ENCODE peak calls at places on chromosomes 16 and 17, in ten cellular contexts. One of them, this sample, is unnamed.

GRCh38 chr16:17768257-17768656 is 297.5 kb upstream of the XYLT1 start:
- DNase-seq in kidney epithelial cell: no peak
- DNase-seq in nucleus accumbens: no peak
- DNase-seq in activated naive CD4-positive, alpha-beta T cell: no peak
- DNase-seq in GM18507: no peak
- DNase-seq in GM12878: no peak
- DNase-seq in ACHN: no peak
- DNase-seq in SK-N-DZ: no peak
- DNase-seq in left cardiac atrium: no peak
- DNase-seq in A549: no peak
- DNase-seq in this sample: no peak

GRCh38 chr16:69741951-69742904 is 12.5 kb downstream of the NOB1 start:
- DNase-seq in kidney epithelial cell: no peak
- DNase-seq in nucleus accumbens: peak
- DNase-seq in activated naive CD4-positive, alpha-beta T cell: no peak
- DNase-seq in GM18507: no peak
- DNase-seq in GM12878: no peak
- DNase-seq in ACHN: peak
- DNase-seq in SK-N-DZ: no peak
- DNase-seq in left cardiac atrium: peak
- DNase-seq in A549: peak
- DNase-seq in this sample: no peak

GRCh38 chr17:64706224-64707076 is 44.3 kb upstream of the SMURF2 start:
- DNase-seq in kidney epithelial cell: no peak
- DNase-seq in nucleus accumbens: no peak
- DNase-seq in activated naive CD4-positive, alpha-beta T cell: no peak
- DNase-seq in GM18507: no peak
- DNase-seq in GM12878: no peak
- DNase-seq in ACHN: peak
- DNase-seq in SK-N-DZ: no peak
- DNase-seq in left cardiac atrium: peak
- DNase-seq in A549: peak
- DNase-seq in this sample: peak

GRCh38 chr17:65171753-65172152 is 34.6 kb downstream of the RGS9 start:
- DNase-seq in kidney epithelial cell: no peak
- DNase-seq in nucleus accumbens: no peak
- DNase-seq in activated naive CD4-positive, alpha-beta T cell: no peak
- DNase-seq in GM18507: no peak
- DNase-seq in GM12878: no peak
- DNase-seq in ACHN: no peak
- DNase-seq in SK-N-DZ: peak
- DNase-seq in left cardiac atrium: no peak
- DNase-seq in A549: no peak
- DNase-seq in this sample: no peak

GRCh38 chr16:87333101-87333500 is 15.9 kb upstream of the C16orf95 start:
- DNase-seq in kidney epithelial cell: no peak
- DNase-seq in nucleus accumbens: no peak
- DNase-seq in activated naive CD4-positive, alpha-beta T cell: no peak
- DNase-seq in GM18507: no peak
- DNase-seq in GM12878: no peak
- DNase-seq in ACHN: no peak
- DNase-seq in SK-N-DZ: no peak
- DNase-seq in left cardiac atrium: peak
- DNase-seq in A549: no peak
- DNase-seq in this sample: no peak

GRCh38 chr17:81941484-81942166 is 4.5 kb upstream of the PYCR1 start:
- DNase-seq in kidney epithelial cell: no peak
- DNase-seq in nucleus accumbens: no peak
- DNase-seq in activated naive CD4-positive, alpha-beta T cell: no peak
- DNase-seq in GM18507: no peak
- DNase-seq in GM12878: no peak
- DNase-seq in ACHN: no peak
- DNase-seq in SK-N-DZ: no peak
- DNase-seq in left cardiac atrium: no peak
- DNase-seq in A549: no peak
- DNase-seq in this sample: no peak

GRCh38 chr17:21242026-21242700 is 11.0 kb downstream of the NATD1 start:
- DNase-seq in kidney epithelial cell: no peak
- DNase-seq in nucleus accumbens: no peak
- DNase-seq in activated naive CD4-positive, alpha-beta T cell: no peak
- DNase-seq in GM18507: no peak
- DNase-seq in GM12878: no peak
- DNase-seq in ACHN: no peak
- DNase-seq in SK-N-DZ: no peak
- DNase-seq in left cardiac atrium: no peak
- DNase-seq in A549: no peak
- DNase-seq in this sample: no peak

GRCh38 chr16:68434654-68435210 is 13.6 kb downstream of the SMPD3 start:
- DNase-seq in kidney epithelial cell: no peak
- DNase-seq in nucleus accumbens: no peak
- DNase-seq in activated naive CD4-positive, alpha-beta T cell: no peak
- DNase-seq in GM18507: no peak
- DNase-seq in GM12878: no peak
- DNase-seq in ACHN: no peak
- DNase-seq in SK-N-DZ: no peak
- DNase-seq in left cardiac atrium: no peak
- DNase-seq in A549: no peak
- DNase-seq in this sample: no peak

GRCh38 chr16:52296070-52296469 is 250.9 kb downstream of the TOX3 start:
- DNase-seq in kidney epithelial cell: no peak
- DNase-seq in nucleus accumbens: no peak
- DNase-seq in activated naive CD4-positive, alpha-beta T cell: no peak
- DNase-seq in GM18507: no peak
- DNase-seq in GM12878: no peak
- DNase-seq in ACHN: no peak
- DNase-seq in SK-N-DZ: no peak
- DNase-seq in left cardiac atrium: no peak
- DNase-seq in A549: no peak
- DNase-seq in this sample: no peak

GRCh38 chr17:61488878-61489718 is 36.9 kb downstream of the TBX4 start:
- DNase-seq in kidney epithelial cell: no peak
- DNase-seq in nucleus accumbens: no peak
- DNase-seq in activated naive CD4-positive, alpha-beta T cell: no peak
- DNase-seq in GM18507: no peak
- DNase-seq in GM12878: no peak
- DNase-seq in ACHN: no peak
- DNase-seq in SK-N-DZ: no peak
- DNase-seq in left cardiac atrium: no peak
- DNase-seq in A549: peak
- DNase-seq in this sample: no peak

GRCh38 chr17:65022751-65023421 is 33.7 kb downstream of the GNA13 start:
- DNase-seq in kidney epithelial cell: peak
- DNase-seq in nucleus accumbens: no peak
- DNase-seq in activated naive CD4-positive, alpha-beta T cell: no peak
- DNase-seq in GM18507: peak
- DNase-seq in GM12878: peak
- DNase-seq in ACHN: peak
- DNase-seq in SK-N-DZ: no peak
- DNase-seq in left cardiac atrium: no peak
- DNase-seq in A549: no peak
- DNase-seq in this sample: peak

GRCh38 chr17:79075433-79075805 is 795 bp downstream of the ENGASE start:
- DNase-seq in kidney epithelial cell: no peak
- DNase-seq in nucleus accumbens: no peak
- DNase-seq in activated naive CD4-positive, alpha-beta T cell: no peak
- DNase-seq in GM18507: no peak
- DNase-seq in GM12878: no peak
- DNase-seq in ACHN: peak
- DNase-seq in SK-N-DZ: no peak
- DNase-seq in left cardiac atrium: no peak
- DNase-seq in A549: no peak
- DNase-seq in this sample: no peak

GRCh38 chr17:67412057-67412456 is 35.0 kb downstream of the PITPNC1 start:
- DNase-seq in kidney epithelial cell: no peak
- DNase-seq in nucleus accumbens: no peak
- DNase-seq in activated naive CD4-positive, alpha-beta T cell: no peak
- DNase-seq in GM18507: no peak
- DNase-seq in GM12878: no peak
- DNase-seq in ACHN: no peak
- DNase-seq in SK-N-DZ: no peak
- DNase-seq in left cardiac atrium: no peak
- DNase-seq in A549: peak
- DNase-seq in this sample: no peak

GRCh38 chr16:86142801-86143236 is 243.9 kb downstream of the IRF8 start:
- DNase-seq in kidney epithelial cell: no peak
- DNase-seq in nucleus accumbens: no peak
- DNase-seq in activated naive CD4-positive, alpha-beta T cell: no peak
- DNase-seq in GM18507: no peak
- DNase-seq in GM12878: peak
- DNase-seq in ACHN: no peak
- DNase-seq in SK-N-DZ: no peak
- DNase-seq in left cardiac atrium: no peak
- DNase-seq in A549: no peak
- DNase-seq in this sample: peak

GRCh38 chr16:71585318-71585703 is 8.4 kb upstream of the TAT start:
- DNase-seq in kidney epithelial cell: no peak
- DNase-seq in nucleus accumbens: no peak
- DNase-seq in activated naive CD4-positive, alpha-beta T cell: no peak
- DNase-seq in GM18507: no peak
- DNase-seq in GM12878: no peak
- DNase-seq in ACHN: no peak
- DNase-seq in SK-N-DZ: no peak
- DNase-seq in left cardiac atrium: no peak
- DNase-seq in A549: peak
- DNase-seq in this sample: no peak

GRCh38 chr16:83842755-83843507 is 35.2 kb downstream of the HSBP1 start:
- DNase-seq in kidney epithelial cell: no peak
- DNase-seq in nucleus accumbens: no peak
- DNase-seq in activated naive CD4-positive, alpha-beta T cell: no peak
- DNase-seq in GM18507: no peak
- DNase-seq in GM12878: no peak
- DNase-seq in ACHN: no peak
- DNase-seq in SK-N-DZ: no peak
- DNase-seq in left cardiac atrium: no peak
- DNase-seq in A549: no peak
- DNase-seq in this sample: no peak

GRCh38 chr17:18258356-18259038 is at the start of gene FLII:
- DNase-seq in kidney epithelial cell: no peak
- DNase-seq in nucleus accumbens: no peak
- DNase-seq in activated naive CD4-positive, alpha-beta T cell: peak
- DNase-seq in GM18507: no peak
- DNase-seq in GM12878: no peak
- DNase-seq in ACHN: peak
- DNase-seq in SK-N-DZ: no peak
- DNase-seq in left cardiac atrium: peak
- DNase-seq in A549: peak
- DNase-seq in this sample: peak

GRCh38 chr17:77304051-77304745 is 163.4 kb downstream of the SEC14L1 start:
- DNase-seq in kidney epithelial cell: no peak
- DNase-seq in nucleus accumbens: no peak
- DNase-seq in activated naive CD4-positive, alpha-beta T cell: no peak
- DNase-seq in GM18507: no peak
- DNase-seq in GM12878: no peak
- DNase-seq in ACHN: no peak
- DNase-seq in SK-N-DZ: no peak
- DNase-seq in left cardiac atrium: no peak
- DNase-seq in A549: no peak
- DNase-seq in this sample: peak

GRCh38 chr17:48998557-48999440 is 1.6 kb downstream of the IGF2BP1 start:
- DNase-seq in kidney epithelial cell: no peak
- DNase-seq in nucleus accumbens: no peak
- DNase-seq in activated naive CD4-positive, alpha-beta T cell: no peak
- DNase-seq in GM18507: no peak
- DNase-seq in GM12878: no peak
- DNase-seq in ACHN: no peak
- DNase-seq in SK-N-DZ: no peak
- DNase-seq in left cardiac atrium: no peak
- DNase-seq in A549: peak
- DNase-seq in this sample: peak

GRCh38 chr17:42529054-42529453 is 7.0 kb upstream of the NAGLU start:
- DNase-seq in kidney epithelial cell: no peak
- DNase-seq in nucleus accumbens: no peak
- DNase-seq in activated naive CD4-positive, alpha-beta T cell: no peak
- DNase-seq in GM18507: no peak
- DNase-seq in GM12878: no peak
- DNase-seq in ACHN: no peak
- DNase-seq in SK-N-DZ: no peak
- DNase-seq in left cardiac atrium: no peak
- DNase-seq in A549: no peak
- DNase-seq in this sample: no peak

GRCh38 chr17:64005734-64006167 is 7.6 kb downstream of the PRR29 start:
- DNase-seq in kidney epithelial cell: no peak
- DNase-seq in nucleus accumbens: no peak
- DNase-seq in activated naive CD4-positive, alpha-beta T cell: no peak
- DNase-seq in GM18507: no peak
- DNase-seq in GM12878: no peak
- DNase-seq in ACHN: peak
- DNase-seq in SK-N-DZ: no peak
- DNase-seq in left cardiac atrium: no peak
- DNase-seq in A549: peak
- DNase-seq in this sample: no peak

GRCh38 chr17:28901866-28902818 is 737 bp downstream of the DHRS13 start:
- DNase-seq in kidney epithelial cell: no peak
- DNase-seq in nucleus accumbens: no peak
- DNase-seq in activated naive CD4-positive, alpha-beta T cell: peak
- DNase-seq in GM18507: no peak
- DNase-seq in GM12878: no peak
- DNase-seq in ACHN: peak
- DNase-seq in SK-N-DZ: peak
- DNase-seq in left cardiac atrium: peak
- DNase-seq in A549: peak
- DNase-seq in this sample: peak

GRCh38 chr16:3444032-3444388 is 530 bp downstream of the NAA60 start:
- DNase-seq in kidney epithelial cell: no peak
- DNase-seq in nucleus accumbens: no peak
- DNase-seq in activated naive CD4-positive, alpha-beta T cell: peak
- DNase-seq in GM18507: no peak
- DNase-seq in GM12878: no peak
- DNase-seq in ACHN: peak
- DNase-seq in SK-N-DZ: no peak
- DNase-seq in left cardiac atrium: no peak
- DNase-seq in A549: peak
- DNase-seq in this sample: no peak

GRCh38 chr17:29133146-29133713 is 47.0 kb downstream of the MYO18A start:
- DNase-seq in kidney epithelial cell: no peak
- DNase-seq in nucleus accumbens: no peak
- DNase-seq in activated naive CD4-positive, alpha-beta T cell: no peak
- DNase-seq in GM18507: no peak
- DNase-seq in GM12878: no peak
- DNase-seq in ACHN: peak
- DNase-seq in SK-N-DZ: no peak
- DNase-seq in left cardiac atrium: peak
- DNase-seq in A549: peak
- DNase-seq in this sample: no peak

GRCh38 chr17:50272711-50273653 is 1.3 kb upstream of the TMEM92 start:
- DNase-seq in kidney epithelial cell: no peak
- DNase-seq in nucleus accumbens: no peak
- DNase-seq in activated naive CD4-positive, alpha-beta T cell: peak
- DNase-seq in GM18507: peak
- DNase-seq in GM12878: no peak
- DNase-seq in ACHN: peak
- DNase-seq in SK-N-DZ: peak
- DNase-seq in left cardiac atrium: peak
- DNase-seq in A549: peak
- DNase-seq in this sample: peak

GRCh38 chr16:22220714-22221113 is 14.6 kb downstream of the EEF2K start:
- DNase-seq in kidney epithelial cell: no peak
- DNase-seq in nucleus accumbens: no peak
- DNase-seq in activated naive CD4-positive, alpha-beta T cell: no peak
- DNase-seq in GM18507: no peak
- DNase-seq in GM12878: no peak
- DNase-seq in ACHN: no peak
- DNase-seq in SK-N-DZ: no peak
- DNase-seq in left cardiac atrium: peak
- DNase-seq in A549: no peak
- DNase-seq in this sample: no peak

GRCh38 chr16:24736758-24737157 is 7.3 kb downstream of the TNRC6A start:
- DNase-seq in kidney epithelial cell: no peak
- DNase-seq in nucleus accumbens: no peak
- DNase-seq in activated naive CD4-positive, alpha-beta T cell: no peak
- DNase-seq in GM18507: no peak
- DNase-seq in GM12878: no peak
- DNase-seq in ACHN: no peak
- DNase-seq in SK-N-DZ: no peak
- DNase-seq in left cardiac atrium: no peak
- DNase-seq in A549: no peak
- DNase-seq in this sample: no peak

This sample was measured in SJSA1.